ENCODE peak calls at places on chromosomes 16 and 17, in ten cellular contexts. C is central memory CD4-positive, alpha-beta T cell; P is stromal cell of bone marrow; Y is HFF-Myc; X is activated CD4-positive, alpha-beta T cell treated with anti-CD3 and anti-CD28 coated beads, Interleukin-2, amount 50 U/mL, for 1 hour; Z is stimulated activated CD8-positive, alpha-beta memory T cell treated with anti-CD3 and anti-CD28 coated beads, Interleukin-7, amount 100 ng/mL, for 1 hour; D is stimulated activated CD4-positive, alpha-beta T cell treated with anti-CD3 and anti-CD28 coated beads, Interleukin-1b, Interleukin-23, amount 100 ng/mL, for 1 hour; H is HTR-8/SVneo; G is fibroblast of the aortic adventitia; F is D341Med. R is an unnamed sample.

GRCh38 chr16:86634290-86634689 is 55.9 kb downstream of the FOXL1 start:
- DNase-seq in C (no peak), P (no peak), Y (no peak), X (no peak), Z (no peak), D (no peak), H (peak; percentile 42), G (peak; percentile 51), F (no peak), R (no peak)

GRCh38 chr17:4518901-4519300 is 20.2 kb downstream of the SPNS2 start:
- DNase-seq in C (no peak), P (no peak), Y (no peak), X (no peak), Z (no peak), D (no peak), H (no peak), G (no peak), F (no peak), R (no peak)

GRCh38 chr17:75639327-75639726 is 6.1 kb downstream of the SMIM5 start:
- DNase-seq in C (no peak), P (no peak), Y (no peak), X (no peak), Z (no peak), D (no peak), H (no peak), G (no peak), F (no peak), R (no peak)

GRCh38 chr16:24427840-24428239 is 111.5 kb upstream of the RBBP6 start:
- DNase-seq in C (no peak), P (no peak), Y (no peak), X (no peak), Z (no peak), D (no peak), H (no peak), G (no peak), F (no peak), R (no peak)

GRCh38 chr16:64437706-64438329 is 684.0 kb downstream of the CDH11 start:
- DNase-seq in C (no peak), P (no peak), Y (no peak), X (no peak), Z (no peak), D (no peak), H (no peak), G (no peak), F (no peak), R (no peak)

GRCh38 chr16:67449328-67449727 is 18.4 kb downstream of the HSD11B2 start:
- DNase-seq in C (no peak), P (no peak), Y (no peak), X (no peak), Z (no peak), D (no peak), H (no peak), G (no peak), F (no peak), R (no peak)

GRCh38 chr17:27199948-27200347 is 94.0 kb upstream of the WSB1 start:
- DNase-seq in C (no peak), P (no peak), Y (no peak), X (no peak), Z (no peak), D (no peak), H (no peak), G (no peak), F (no peak), R (no peak)

GRCh38 chr17:63681530-63681929 is 18.4 kb downstream of the LIMD2 start:
- DNase-seq in C (no peak), P (no peak), Y (no peak), X (no peak), Z (no peak), D (no peak), H (no peak), G (no peak), F (no peak), R (no peak)

GRCh38 chr17:48547839-48548686 is 3.2 kb upstream of the HOXB2 start:
- DNase-seq in C (peak; percentile 46), P (no peak), Y (no peak), X (peak; percentile 35), Z (no peak), D (no peak), H (no peak), G (peak; percentile 90), F (no peak), R (no peak)

GRCh38 chr17:34781071-34781470 is 180.2 kb downstream of the CCT6B start:
- DNase-seq in C (no peak), P (no peak), Y (no peak), X (no peak), Z (no peak), D (no peak), H (no peak), G (no peak), F (no peak), R (no peak)

GRCh38 chr17:41811549-41812175 is at the start of gene P3H4:
- DNase-seq in C (peak; percentile 73), P (peak; percentile 63), Y (no peak), X (peak; percentile 71), Z (peak; percentile 59), D (peak; percentile 46), H (peak; percentile 88), G (peak; percentile 74), F (peak; percentile 97), R (peak; percentile 42)

GRCh38 chr16:49778202-49778601 is 77.7 kb downstream of the ZNF423 start:
- DNase-seq in C (no peak), P (no peak), Y (no peak), X (no peak), Z (no peak), D (no peak), H (no peak), G (no peak), F (no peak), R (no peak)

GRCh38 chr17:28765038-28765437 is 21.2 kb downstream of the TRAF4 start:
- DNase-seq in C (no peak), P (no peak), Y (no peak), X (no peak), Z (no peak), D (no peak), H (no peak), G (no peak), F (no peak), R (no peak)

GRCh38 chr16:81616321-81617020 is 162.6 kb upstream of the PLCG2 start:
- DNase-seq in C (peak; percentile 83), P (no peak), Y (no peak), X (peak; percentile 67), Z (peak; percentile 47), D (peak; percentile 27), H (no peak), G (peak; percentile 64), F (no peak), R (no peak)

GRCh38 chr16:81521141-81521626 is 76.6 kb downstream of the CMIP start:
- DNase-seq in C (peak; percentile 85), P (no peak), Y (no peak), X (peak; percentile 65), Z (peak; percentile 57), D (peak; percentile 1), H (no peak), G (no peak), F (no peak), R (no peak)

GRCh38 chr16:67993207-67994036 is 5.9 kb downstream of the DPEP2 start:
- DNase-seq in C (peak; percentile 77), P (no peak), Y (no peak), X (peak; percentile 76), Z (peak; percentile 66), D (peak; percentile 65), H (peak; percentile 88), G (peak; percentile 59), F (peak; percentile 95), R (no peak)

GRCh38 chr17:75003070-75003956 is 9.2 kb upstream of the MRPL58 start:
- DNase-seq in C (no peak), P (no peak), Y (no peak), X (no peak), Z (no peak), D (no peak), H (no peak), G (no peak), F (peak; percentile 43), R (no peak)

GRCh38 chr17:75908201-75908600 is 3.5 kb upstream of the MRPL38 start:
- DNase-seq in C (no peak), P (no peak), Y (no peak), X (no peak), Z (no peak), D (no peak), H (no peak), G (no peak), F (no peak), R (no peak)

GRCh38 chr17:77371888-77372443 is 231.2 kb downstream of the SEC14L1 start:
- DNase-seq in C (no peak), P (no peak), Y (no peak), X (no peak), Z (no peak), D (no peak), H (no peak), G (no peak), F (no peak), R (no peak)

GRCh38 chr16:74896389-74897370 is 88.2 kb downstream of the WDR59 start:
- DNase-seq in C (no peak), P (peak; percentile 71), Y (peak; percentile 14), X (no peak), Z (no peak), D (no peak), H (peak; percentile 73), G (peak; percentile 68), F (no peak), R (peak; percentile 48)

R was measured in amniotic stem cell.